ENCODE peak calls at places on chromosomes 3 and 15, in seven cellular contexts. P is aorta; H is fibroblast of lung; G is heart left ventricle; C is tibial artery; Z is sigmoid colon; D is effector memory CD4-positive, alpha-beta T cell. W is an unnamed sample. For H3K9me3, the result is how much of the 10 kb centered on the place peaks cover.

GRCh38 chr3:24628523-24629258 is 134.0 kb upstream of the THRB start:
- DNase-seq in G (no peak), C (no peak), H (peak), Z (no peak), D (no peak), P (no peak), W (no peak)

GRCh38 chr3:124745092-124745491 is 14.8 kb downstream of the UMPS start:
- DNase-seq in Z (no peak), G (no peak), C (no peak), H (no peak), D (no peak), P (no peak), W (no peak)

GRCh38 chr3:125055165-125055912 is 458 bp downstream of the HEG1 start:
- DNase-seq in C (no peak), H (no peak), Z (no peak), P (peak), D (no peak), G (peak), W (peak)

GRCh38 chr3:142028174-142028833 is 121.0 kb downstream of the TFDP2 start:
- DNase-seq in P (no peak), Z (no peak), G (no peak), H (peak), D (no peak), C (no peak), W (no peak)

GRCh38 chr15:58332676-58333400 is 99.0 kb upstream of the LIPC start:
- DNase-seq in G (no peak), H (peak), P (no peak), C (no peak), Z (no peak), D (no peak), W (peak)

GRCh38 chr3:159763466-159764210 is 225.0 kb upstream of the IL12A start:
- DNase-seq in P (peak), Z (peak), C (peak), D (no peak), H (peak), G (peak), W (peak)

GRCh38 chr3:5260992-5261501 is 73.5 kb downstream of the EDEM1 start:
- DNase-seq in H (no peak), Z (no peak), D (no peak), C (no peak), G (no peak), P (no peak), W (no peak)

GRCh38 chr3:155391583-155391982 is 98.1 kb upstream of the STRIT1 start:
- DNase-seq in C (no peak), G (peak), D (no peak), H (peak), Z (peak), P (no peak), W (peak)

GRCh38 chr3:187858086-187858485 is 112.8 kb upstream of the BCL6 start:
- DNase-seq in Z (no peak), C (peak), H (no peak), P (no peak), D (no peak), G (no peak), W (no peak)

GRCh38 chr15:70415330-70415884 is 317.7 kb upstream of the TLE3 start:
- DNase-seq in Z (no peak), C (no peak), H (no peak), P (no peak), G (no peak), D (no peak), W (no peak)

GRCh38 chr3:38136272-38136806 is 588 bp downstream of the ACAA1 start:
- DNase-seq in D (no peak), C (no peak), Z (no peak), G (peak), H (peak), P (no peak), W (no peak)

GRCh38 chr3:53238051-53238850 is 17.6 kb downstream of the TKT start:
- DNase-seq in C (no peak), G (no peak), D (no peak), Z (no peak), H (peak), P (peak), W (peak)

GRCh38 chr3:8456118-8456811 is 45.4 kb upstream of the LMCD1 start:
- DNase-seq in G (no peak), Z (no peak), D (no peak), C (no peak), H (no peak), P (no peak), W (peak)

GRCh38 chr15:99983171-99983891 is 250.1 kb upstream of the LYSMD4 start:
- DNase-seq in D (no peak), G (no peak), C (no peak), H (no peak), Z (no peak), P (no peak), W (no peak)

GRCh38 chr3:53046171-53047170 is 598 bp upstream of the SFMBT1 start:
- DNase-seq in C (peak), P (peak), H (peak), D (peak), Z (peak), G (peak), W (peak)

GRCh38 chr3:135869439-135870105 is 96.0 kb upstream of the PPP2R3A start:
- DNase-seq in D (no peak), P (no peak), Z (no peak), C (no peak), H (no peak), G (no peak), W (no peak)

GRCh38 chr15:67076147-67076843 is 10.9 kb downstream of the SMAD3 start:
- DNase-seq in H (peak), Z (no peak), P (peak), C (no peak), G (no peak), D (no peak), W (peak)

GRCh38 chr3:126859415-126860246 is 123.3 kb upstream of the PLXNA1 start:
- DNase-seq in P (no peak), H (no peak), Z (peak), D (no peak), G (no peak), C (no peak), W (no peak)

GRCh38 chr3:188283347-188283746 is 129.4 kb downstream of the LPP start:
- DNase-seq in C (no peak), Z (no peak), P (no peak), H (peak), D (no peak), G (no peak), W (no peak)

GRCh38 chr3:169264711-169265110 is 398.8 kb downstream of the MECOM start:
- DNase-seq in C (no peak), Z (no peak), D (no peak), P (no peak), H (peak), G (peak), W (no peak)

GRCh38 chr3:130926504-130926903 is 32.6 kb downstream of the ATP2C1 start:
- DNase-seq in Z (no peak), D (no peak), P (no peak), G (no peak), H (no peak), C (no peak), W (no peak)

GRCh38 chr15:33242669-33243191 is 48.2 kb upstream of the FMN1 start:
- DNase-seq in P (no peak), H (peak), D (no peak), Z (no peak), C (no peak), G (no peak), W (no peak)

DNA sequence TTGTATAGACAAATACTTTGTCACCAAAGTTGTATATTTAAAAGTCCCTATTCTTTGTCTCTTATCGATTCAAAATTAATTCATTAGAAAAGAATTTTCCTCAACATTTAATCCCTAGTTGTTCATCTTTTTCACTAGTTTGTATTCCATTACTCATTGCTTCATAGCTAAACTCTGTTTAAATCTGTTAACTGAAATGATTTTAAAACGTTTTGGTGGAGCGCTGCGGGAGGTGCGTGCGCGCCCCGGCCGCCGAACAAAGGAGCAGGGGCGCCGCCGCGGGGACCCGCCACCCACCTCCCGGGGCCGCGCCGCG is 56.4 kb upstream of the GOLGA8A start:
- DNase-seq in C (no peak), P (no peak), G (no peak), Z (no peak), D (no peak), H (no peak), W (no peak)
- H3K4me3 ChIP-seq in C (no peak), P (no peak), G (peak), Z (no peak), D (no peak), H (no peak), W (no peak)

GRCh38 chr3:153624310-153625030 is 462.4 kb downstream of the RAP2B start:
- DNase-seq in Z (no peak), H (no peak), G (no peak), D (no peak), P (no peak), C (no peak), W (no peak)
- H3K27ac ChIP-seq in Z (no peak), H (no peak), G (no peak), D (no peak), P (no peak), C (no peak), W (no peak)

GRCh38 chr15:26394801-26395200 is 378.1 kb downstream of the GABRB3 start:
- DNase-seq in G (peak), H (no peak), C (no peak), Z (no peak), P (no peak), D (no peak), W (no peak)

GRCh38 chr15:26392956-26393355 is 379.9 kb downstream of the GABRB3 start:
- DNase-seq in C (no peak), D (no peak), G (peak), H (no peak), P (no peak), Z (no peak), W (no peak)

GRCh38 chr15:26391556-26392229 is 381.2 kb downstream of the GABRB3 start:
- DNase-seq in C (no peak), P (no peak), Z (no peak), D (no peak), H (no peak), G (no peak), W (no peak)
- H3K9me3 ChIP-seq in C (under half), P (under half), Z (under half), D (under half), H (under half), G (under half), W (under half)

DNA sequence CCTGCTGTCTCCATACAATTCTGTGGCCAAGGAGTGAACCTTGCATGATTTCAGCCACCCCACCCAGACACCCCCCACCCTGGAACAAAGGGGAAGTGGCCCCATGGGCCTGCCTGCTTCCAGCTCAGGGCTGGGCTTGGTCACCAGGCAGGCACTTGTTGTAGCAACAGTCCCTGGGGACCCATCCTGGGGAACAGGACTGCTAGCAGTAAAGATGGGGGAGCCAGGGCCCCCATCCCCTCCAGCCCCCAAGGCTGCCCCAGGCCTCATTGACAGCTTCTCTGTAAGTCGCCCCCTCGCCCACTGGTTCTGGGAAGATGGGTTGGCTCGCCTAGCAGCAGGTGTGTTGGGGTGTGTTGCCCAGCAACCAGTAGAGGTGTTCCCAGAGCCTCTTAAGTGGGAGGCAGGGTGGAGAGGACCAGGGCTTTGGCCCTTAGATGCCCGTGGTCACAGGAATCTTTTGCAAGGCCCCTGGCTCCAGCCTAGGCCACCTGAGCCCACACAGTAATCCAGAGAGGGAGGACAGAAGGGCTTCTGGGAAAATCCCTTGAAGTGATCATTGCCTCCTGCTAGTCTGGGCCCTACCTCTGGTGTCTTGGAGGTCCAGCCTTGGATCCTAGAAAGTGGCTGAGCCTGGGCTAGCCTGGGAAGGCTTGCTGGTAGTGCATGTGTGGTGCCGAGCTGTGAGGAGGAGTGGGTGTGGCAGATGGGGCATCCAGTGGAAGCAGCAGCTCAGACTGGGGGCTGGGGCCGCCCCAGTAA is 48.9 kb downstream of the CYP11A1 start:
- DNase-seq in Z (no peak), G (peak), D (no peak), H (no peak), C (peak), P (peak), W (peak)
- H3K4me3 ChIP-seq in Z (no peak), G (no peak), D (no peak), H (no peak), C (no peak), P (no peak), W (no peak)

DNA sequence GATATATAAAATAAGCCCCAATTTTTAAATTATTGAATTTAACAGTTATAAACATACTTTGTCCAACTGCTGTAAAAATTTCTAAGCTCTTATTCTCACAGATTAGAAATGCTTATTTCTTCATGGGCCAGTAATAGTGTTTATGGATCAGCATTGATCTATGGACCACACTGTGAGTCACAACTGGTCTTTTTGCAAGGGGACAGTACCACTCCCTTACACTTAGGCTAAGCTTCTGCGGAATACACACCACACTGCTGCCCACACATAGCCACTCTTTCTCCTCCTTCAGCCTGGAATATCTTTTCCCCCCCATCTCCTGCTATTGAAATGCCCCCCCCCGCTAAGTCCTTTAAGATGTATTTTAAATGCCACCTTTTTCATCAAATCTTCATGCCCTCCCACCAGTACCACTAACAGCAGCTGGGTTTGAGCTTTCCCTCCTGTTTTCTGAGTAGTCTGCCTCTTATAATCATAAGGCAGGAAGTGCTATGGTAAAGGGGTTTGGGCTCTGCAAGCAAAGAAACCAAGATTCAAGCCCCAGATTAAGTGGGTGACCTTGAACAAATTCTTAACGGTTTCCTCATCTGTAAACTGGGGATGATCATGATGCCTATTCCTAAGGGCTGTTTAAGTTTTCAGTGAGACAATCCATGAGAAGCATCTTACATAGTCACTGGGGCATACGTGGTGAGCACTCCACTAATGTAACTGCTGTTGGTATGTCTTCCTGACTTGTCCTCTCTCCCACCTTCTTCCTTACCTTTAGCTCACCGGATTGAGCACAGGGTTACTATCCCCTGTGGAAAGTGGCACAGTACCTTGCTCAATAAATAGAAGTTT is 69.2 kb downstream of the DCUN1D1 start:
- DNase-seq in C (no peak), G (no peak), P (no peak), Z (no peak), D (no peak), H (no peak), W (no peak)
- H3K27ac ChIP-seq in C (no peak), G (no peak), P (no peak), Z (no peak), D (no peak), H (no peak), W (no peak)

DNA sequence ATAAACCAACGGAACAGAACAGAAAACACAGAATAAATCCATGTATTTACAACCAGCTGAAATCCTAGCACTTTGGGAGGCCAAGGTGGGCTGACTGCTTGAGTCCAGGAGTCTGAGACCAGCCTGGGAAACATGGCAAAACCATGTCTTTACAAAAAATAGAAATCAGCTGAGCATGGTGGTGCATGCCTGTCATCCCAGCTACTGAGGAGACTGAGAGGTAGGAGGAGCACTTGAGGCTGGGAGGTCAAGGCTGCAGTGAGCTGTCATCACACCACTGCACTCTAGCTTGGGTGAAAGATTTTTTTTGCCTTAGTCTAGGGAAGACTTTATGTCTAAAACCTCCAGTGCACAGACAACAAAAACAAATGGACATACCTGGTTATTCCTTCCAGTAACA is 120.7 kb downstream of the STT3B start:
- DNase-seq in P (no peak), G (no peak), Z (no peak), D (no peak), H (no peak), C (no peak), W (no peak)
- H3K9me3 ChIP-seq in P (under half), G (under half), Z (under half), D (half or more), H (under half), C (half or more), W (under half)

GRCh38 chr3:31903686-31904431 is 77.2 kb downstream of the OSBPL10 start:
- DNase-seq in D (no peak), C (no peak), P (no peak), H (no peak), G (no peak), Z (no peak), W (no peak)
- H3K4me3 ChIP-seq in D (no peak), C (no peak), P (no peak), H (no peak), G (no peak), Z (no peak), W (no peak)

DNA sequence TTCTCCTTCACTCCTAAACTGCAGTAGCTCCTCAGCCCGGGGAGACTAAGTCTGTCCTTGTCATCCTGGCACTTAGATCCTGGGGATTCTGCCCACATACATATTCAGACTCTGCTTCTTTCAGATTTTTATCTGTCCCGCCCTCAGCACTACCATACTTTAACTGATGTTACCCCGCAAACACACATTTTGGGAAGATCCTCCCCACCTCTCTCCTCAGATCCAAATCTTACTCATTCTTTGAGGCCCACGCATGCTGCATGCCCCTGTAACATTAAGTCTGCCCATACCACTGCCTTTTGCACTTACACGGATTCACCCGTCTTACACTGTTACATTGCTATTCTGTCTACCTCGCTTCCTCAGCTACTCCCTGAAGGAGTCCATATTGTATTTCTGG is 36.1 kb downstream of the SENP8 start:
- DNase-seq in D (no peak), H (no peak), C (no peak), Z (no peak), P (no peak), G (no peak), W (no peak)
- H3K27ac ChIP-seq in D (no peak), H (no peak), C (no peak), Z (peak), P (no peak), G (no peak), W (no peak)

GRCh38 chr15:90547545-90547944 is 17.8 kb downstream of the CRTC3 start:
- DNase-seq in G (no peak), Z (no peak), H (no peak), C (no peak), D (no peak), P (no peak), W (no peak)
- H3K9me3 ChIP-seq in G (under half), Z (under half), H (under half), C (under half), D (under half), P (under half), W (under half)